ENCODE peak calls at places on chromosomes 5 and 9, in four cellular contexts. B is K562, V is GM12878, O is HepG2. I is an unnamed sample.

GRCh38 chr9:77810047-77810446 is 161.9 kb upstream of the GNA14 start:
- DNase-seq in B (no peak), V (no peak), O (no peak), I (no peak)

GRCh38 chr5:96117863-96118651 is 156.4 kb upstream of the ELL2 start:
- DNase-seq in B (no peak), V (no peak), O (peak; percentile 98), I (no peak)

GRCh38 chr5:159762921-159763320 is 153.4 kb upstream of the ADRA1B start:
- DNase-seq in B (no peak), V (no peak), O (no peak), I (no peak)

GRCh38 chr5:140925806-140926205 is 293 bp upstream of the PCDHAC1 start:
- DNase-seq in B (no peak), V (no peak), O (no peak), I (no peak)

GRCh38 chr9:133210609-133211008 is 1.6 kb upstream of the OBP2B start:
- DNase-seq in B (no peak), V (no peak), O (no peak), I (no peak)

GRCh38 chr5:171600736-171601265 is 181.4 kb downstream of the FGF18 start:
- DNase-seq in B (no peak), V (no peak), O (no peak), I (no peak)

GRCh38 chr5:126234563-126235195 is 188.5 kb upstream of the GRAMD2B start:
- DNase-seq in B (no peak), V (no peak), O (peak; percentile 13), I (peak; percentile 19)

GRCh38 chr5:91137647-91138046 is 245.5 kb downstream of the ARRDC3 start:
- DNase-seq in B (no peak), V (no peak), O (no peak), I (no peak)

GRCh38 chr9:88605500-88606172 is 70.7 kb downstream of the NXNL2 start:
- DNase-seq in B (no peak), V (no peak), O (no peak), I (no peak)

GRCh38 chr9:115004535-115004934 is 74.1 kb upstream of the TNFSF8 start:
- DNase-seq in B (no peak), V (no peak), O (no peak), I (no peak)

GRCh38 chr9:99023831-99024230 is 80.1 kb downstream of the COL15A1 start:
- DNase-seq in B (no peak), V (no peak), O (no peak), I (no peak)

GRCh38 chr5:149777382-149777781 is 47.3 kb downstream of the PPARGC1B start:
- DNase-seq in B (no peak), V (no peak), O (no peak), I (no peak)

GRCh38 chr9:137095664-137096517 is 9.1 kb downstream of the MAN1B1 start:
- DNase-seq in B (peak; percentile 27), V (peak; percentile 61), O (no peak), I (no peak)

GRCh38 chr5:143896471-143896870 is 84.5 kb downstream of the HMHB1 start:
- DNase-seq in B (no peak), V (no peak), O (no peak), I (no peak)

GRCh38 chr5:36298546-36298945 is 3.2 kb downstream of the RANBP3L start:
- DNase-seq in B (no peak), V (no peak), O (no peak), I (no peak)

GRCh38 chr5:122896598-122897282 is 51.3 kb downstream of the SNX24 start:
- DNase-seq in B (no peak), V (no peak), O (peak; percentile 9), I (no peak)

GRCh38 chr5:178327446-178327845 is 94.8 kb upstream of the PHYKPL start:
- DNase-seq in B (no peak), V (no peak), O (no peak), I (no peak)

GRCh38 chr5:87101321-87101720 is 166.4 kb upstream of the RASA1 start:
- DNase-seq in B (no peak), V (no peak), O (no peak), I (no peak)

GRCh38 chr5:168651654-168652053 is 72.5 kb upstream of the PANK3 start:
- DNase-seq in B (no peak), V (no peak), O (no peak), I (peak; percentile 23)

GRCh38 chr5:1400936-1401335 is 44.3 kb downstream of the SLC6A3 start:
- DNase-seq in B (no peak), V (no peak), O (no peak), I (no peak)

GRCh38 chr5:143197260-143197656 is 206.2 kb downstream of the NR3C1 start:
- DNase-seq in B (no peak), V (no peak), O (no peak), I (no peak)

GRCh38 chr5:79872309-79872708 is 118.8 kb downstream of the MTX3 start:
- DNase-seq in B (no peak), V (no peak), O (no peak), I (no peak)

GRCh38 chr5:63687854-63688253 is 274.4 kb downstream of the HTR1A start:
- DNase-seq in B (no peak), V (no peak), O (no peak), I (no peak)

GRCh38 chr9:95666096-95666784 is 149.5 kb upstream of the PTCH1 start:
- DNase-seq in B (no peak), V (no peak), O (no peak), I (no peak)

GRCh38 chr5:104418056-104418455 is 855.5 kb upstream of the NUDT12 start:
- DNase-seq in B (no peak), V (no peak), O (no peak), I (no peak)

GRCh38 chr5:74673011-74673790 is 11.8 kb upstream of the HEXB start:
- DNase-seq in B (no peak), V (no peak), O (peak; percentile 29), I (no peak)

GRCh38 chr5:180135128-180135955 is 63.8 kb upstream of the RNF130 start:
- DNase-seq in B (no peak), V (no peak), O (no peak), I (no peak)

GRCh38 chr5:54655761-54656160 is 138.2 kb downstream of the SNX18 start:
- DNase-seq in B (no peak), V (no peak), O (no peak), I (no peak)

GRCh38 chr5:112492291-112492690 is 73.2 kb upstream of the EPB41L4A start:
- DNase-seq in B (peak; percentile 35), V (peak; percentile 12), O (peak; percentile 19), I (peak; percentile 66)

DNA sequence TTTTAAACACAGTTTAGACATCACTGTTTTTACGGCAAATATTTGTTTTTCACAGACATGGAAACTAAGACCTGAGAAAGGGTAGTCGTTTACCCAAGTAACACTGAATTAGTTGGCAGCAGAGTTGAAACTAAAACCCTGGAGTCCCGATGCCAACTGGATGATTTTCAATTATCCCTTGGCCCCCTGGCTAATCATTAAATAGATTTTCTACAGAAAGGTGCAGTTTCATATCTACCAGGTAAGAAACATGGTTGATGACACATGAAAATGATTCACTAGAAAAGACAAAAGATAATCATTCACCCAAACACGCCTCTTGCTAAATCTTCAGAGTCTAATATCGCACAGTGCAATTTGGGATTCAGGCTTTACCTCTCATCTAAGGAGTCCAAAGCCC is 136.9 kb downstream of the SEMA5A start:
- DNase-seq in B (no peak), V (no peak), O (no peak), I (no peak)
- TF ChIP-seq POLR2A in B (no peak), V (no peak), O (no peak), I (no peak)

DNA sequence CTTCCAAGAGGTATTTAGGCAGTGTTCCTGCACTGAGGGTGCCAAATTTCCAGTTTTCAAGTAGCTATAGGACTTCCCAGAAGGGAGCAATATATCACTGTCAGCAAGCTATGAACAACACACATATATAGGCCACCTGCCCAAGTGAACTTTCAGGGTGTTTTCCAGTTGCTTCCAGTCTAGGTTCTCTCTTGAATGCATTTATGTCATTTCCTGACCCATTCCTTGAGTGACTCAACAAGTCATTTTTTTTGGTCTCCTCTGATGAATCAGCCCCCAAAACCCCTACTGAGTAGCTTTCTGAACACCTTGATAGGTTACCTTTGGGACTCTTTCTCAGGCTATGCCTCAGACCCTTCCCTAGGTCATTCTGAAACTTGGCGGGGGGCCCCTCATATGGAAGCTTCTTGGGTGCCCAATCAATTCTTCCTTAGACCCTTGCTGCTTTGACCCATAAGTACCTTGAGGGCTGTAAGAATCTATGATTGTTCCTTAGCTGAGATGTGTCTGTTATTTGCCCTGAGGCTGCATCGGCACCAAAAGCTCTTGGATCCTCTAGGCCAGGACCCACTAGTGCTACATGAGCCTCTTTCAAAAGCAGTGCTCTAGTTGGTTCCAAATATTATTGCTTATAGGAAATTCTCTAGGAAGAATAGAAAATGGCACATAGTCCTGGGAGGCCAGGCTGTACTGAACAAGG is 12.4 kb downstream of the DNAJB5 start:
- DNase-seq in B (peak; percentile 3), V (no peak), O (no peak), I (no peak)
- TF ChIP-seq ESRRA in B (no peak), V (no peak), O (no peak), I (no peak)

DNA sequence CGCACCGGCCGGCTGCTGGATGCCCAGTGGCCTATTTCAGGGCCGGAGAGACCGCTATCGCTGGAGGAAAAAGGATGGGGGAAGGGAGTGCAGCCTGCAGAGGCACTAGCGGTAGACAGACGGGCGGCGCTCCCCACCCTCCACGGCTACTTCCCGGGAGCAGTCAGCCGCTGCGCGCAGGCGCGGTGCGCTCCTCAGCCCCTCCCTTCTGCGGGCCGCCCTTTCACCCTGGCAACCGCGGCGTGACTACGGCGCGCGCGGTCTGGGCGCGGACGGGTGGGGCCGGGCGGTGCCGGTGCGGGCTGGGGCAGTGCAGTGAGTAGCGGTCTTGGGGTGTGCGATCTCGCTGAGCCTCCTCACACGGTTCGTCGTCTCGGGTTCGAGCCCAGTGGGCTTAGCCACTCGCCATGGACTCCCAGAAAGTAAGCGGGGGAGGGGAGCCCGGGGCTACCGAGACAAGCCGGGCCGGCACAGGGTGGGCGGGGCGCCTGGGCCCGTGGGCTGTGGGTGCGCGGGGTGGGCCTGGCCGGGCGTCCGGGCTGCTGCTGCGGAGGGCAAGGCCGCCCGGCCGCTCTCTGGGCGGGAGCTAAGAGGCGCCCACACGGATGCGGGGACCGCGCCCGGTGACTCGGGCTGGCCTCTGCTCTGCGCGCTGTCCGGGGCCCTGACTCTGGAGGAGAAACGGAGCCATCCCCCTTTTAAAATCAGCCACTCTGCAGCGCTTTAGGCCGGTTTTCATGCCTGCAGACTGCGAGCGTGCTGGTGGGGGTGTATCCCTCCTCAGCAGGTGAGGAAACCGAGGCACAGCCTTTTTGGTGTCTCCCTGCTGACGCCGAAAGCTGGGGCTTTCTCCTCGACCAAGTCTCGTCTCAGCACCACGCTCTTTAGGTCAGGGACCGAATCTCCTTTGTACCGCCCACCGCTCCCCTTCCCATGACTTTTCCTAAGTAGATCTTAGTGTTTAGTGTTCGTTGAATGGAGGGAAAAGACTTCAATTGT is at the start of gene FSD1L:
- DNase-seq in B (peak; percentile 95), V (peak; percentile 74), O (peak; percentile 84), I (peak; percentile 82)
- TF ChIP-seq POLR2A in B (peak; percentile 58), V (peak; percentile 81), O (no peak), I (peak; percentile 88)

GRCh38 chr9:134294228-134295071 is 31.8 kb upstream of the RXRA start:
- DNase-seq in B (peak; percentile 44), V (no peak), O (no peak), I (no peak)

GRCh38 chr9:134293031-134293521 is 33.2 kb upstream of the RXRA start:
- DNase-seq in B (no peak), V (no peak), O (no peak), I (no peak)

GRCh38 chr9:134295101-134295745 is 31.0 kb upstream of the RXRA start:
- DNase-seq in B (no peak), V (no peak), O (no peak), I (no peak)

GRCh38 chr9:134291961-134292871 is 34.0 kb upstream of the RXRA start:
- DNase-seq in B (no peak), V (no peak), O (no peak), I (no peak)

GRCh38 chr9:134293576-134294227 is 32.6 kb upstream of the RXRA start:
- DNase-seq in B (no peak), V (no peak), O (no peak), I (no peak)
- TF ChIP-seq ESRRA in B (no peak), V (no peak), O (no peak), I (no peak)

GRCh38 chr5:68331202-68332108 is 115.9 kb downstream of the PIK3R1 start:
- DNase-seq in B (no peak), V (no peak), O (peak; percentile 7), I (no peak)
- TF ChIP-seq POLR2A in B (no peak), V (no peak), O (no peak), I (no peak)

I was measured in A549.